ENCODE peak calls at places on chromosomes 2 and 18, in six cellular contexts. D, J, Z, Q, E and P are unnamed samples.
A peak's percentile ranks its signal among the peaks of the same experiment; 100 is the strongest.

GRCh38 chr2:236367791-236368289 is 103.6 kb upstream of the ASB18 start:
- DNase-seq in D (no peak), J (no peak), Z (peak; percentile 10), Q (no peak), E (no peak), P (no peak)

GRCh38 chr2:70472256-70472905 is 81.2 kb downstream of the TGFA start:
- DNase-seq in D (no peak), J (no peak), Z (no peak), Q (no peak), E (no peak), P (no peak)

GRCh38 chr2:196954001-196954400 is 27.5 kb upstream of the PGAP1 start:
- DNase-seq in D (no peak), J (no peak), Z (no peak), Q (no peak), E (no peak), P (no peak)

GRCh38 chr2:72112421-72112820 is 35.2 kb downstream of the CYP26B1 start:
- DNase-seq in D (no peak), J (no peak), Z (no peak), Q (no peak), E (no peak), P (no peak)

GRCh38 chr2:234027646-234028045 is 22.9 kb upstream of the SPP2 start:
- DNase-seq in D (no peak), J (no peak), Z (no peak), Q (no peak), E (no peak), P (no peak)

GRCh38 chr2:217331577-217332139 is 471.8 kb upstream of the TNP1 start:
- DNase-seq in D (peak; percentile 28), J (no peak), Z (peak; percentile 49), Q (peak; percentile 71), E (peak; percentile 26), P (no peak)

GRCh38 chr2:101109451-101110140 is 41.6 kb downstream of the TBC1D8 start:
- DNase-seq in D (no peak), J (peak; percentile 40), Z (no peak), Q (no peak), E (no peak), P (no peak)

GRCh38 chr18:57984490-57985109 is 59.4 kb upstream of the NEDD4L start:
- DNase-seq in D (no peak), J (no peak), Z (no peak), Q (no peak), E (no peak), P (no peak)

GRCh38 chr18:76359909-76360308 is 135.1 kb downstream of the ZNF516 start:
- DNase-seq in D (no peak), J (no peak), Z (no peak), Q (no peak), E (no peak), P (no peak)

GRCh38 chr2:152861349-152861942 is 143.0 kb downstream of the ARL6IP6 start:
- DNase-seq in D (peak; percentile 23), J (no peak), Z (peak; percentile 49), Q (peak; percentile 54), E (peak; percentile 21), P (no peak)

GRCh38 chr2:64812298-64812697 is 158.6 kb upstream of the SERTAD2 start:
- DNase-seq in D (no peak), J (no peak), Z (no peak), Q (no peak), E (no peak), P (no peak)

GRCh38 chr18:23992119-23992940 is 22.2 kb upstream of the TTC39C start:
- DNase-seq in D (peak; percentile 68), J (peak; percentile 50), Z (no peak), Q (no peak), E (peak; percentile 51), P (no peak)

GRCh38 chr2:121476714-121477113 is 54.0 kb upstream of the RNU4ATAC start:
- DNase-seq in D (no peak), J (no peak), Z (no peak), Q (no peak), E (no peak), P (no peak)

DNA sequence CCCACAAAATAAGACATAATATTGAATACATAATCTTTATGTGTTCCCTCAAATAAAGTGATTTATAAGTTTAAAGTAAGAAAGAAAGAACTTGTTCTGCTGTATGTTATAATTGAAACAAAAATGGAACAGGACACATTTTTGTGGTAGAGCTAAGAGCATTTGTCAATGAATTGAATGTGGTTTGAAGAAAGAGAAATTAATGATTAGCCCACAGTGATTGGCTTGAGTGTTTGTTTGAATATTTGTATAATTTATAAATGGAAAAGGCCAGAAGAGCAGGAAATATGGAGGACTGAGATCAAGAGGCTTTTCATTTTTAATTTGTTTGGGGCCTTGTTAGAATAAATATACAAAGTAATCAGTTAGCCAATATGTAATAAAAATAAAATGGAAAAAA is 395.1 kb upstream of the CDH19 start:
- DNase-seq in D (no peak), J (no peak), Z (no peak), Q (no peak), E (no peak), P (no peak)
- H3K9me3 ChIP-seq in D (no peaks in the 10 kb centered on the region), J (no peaks in the 10 kb centered on the region), Z (no peaks in the 10 kb centered on the region), Q (no peaks in the 10 kb centered on the region), E (no peaks in the 10 kb centered on the region), P (no peaks in the 10 kb centered on the region)

DNA sequence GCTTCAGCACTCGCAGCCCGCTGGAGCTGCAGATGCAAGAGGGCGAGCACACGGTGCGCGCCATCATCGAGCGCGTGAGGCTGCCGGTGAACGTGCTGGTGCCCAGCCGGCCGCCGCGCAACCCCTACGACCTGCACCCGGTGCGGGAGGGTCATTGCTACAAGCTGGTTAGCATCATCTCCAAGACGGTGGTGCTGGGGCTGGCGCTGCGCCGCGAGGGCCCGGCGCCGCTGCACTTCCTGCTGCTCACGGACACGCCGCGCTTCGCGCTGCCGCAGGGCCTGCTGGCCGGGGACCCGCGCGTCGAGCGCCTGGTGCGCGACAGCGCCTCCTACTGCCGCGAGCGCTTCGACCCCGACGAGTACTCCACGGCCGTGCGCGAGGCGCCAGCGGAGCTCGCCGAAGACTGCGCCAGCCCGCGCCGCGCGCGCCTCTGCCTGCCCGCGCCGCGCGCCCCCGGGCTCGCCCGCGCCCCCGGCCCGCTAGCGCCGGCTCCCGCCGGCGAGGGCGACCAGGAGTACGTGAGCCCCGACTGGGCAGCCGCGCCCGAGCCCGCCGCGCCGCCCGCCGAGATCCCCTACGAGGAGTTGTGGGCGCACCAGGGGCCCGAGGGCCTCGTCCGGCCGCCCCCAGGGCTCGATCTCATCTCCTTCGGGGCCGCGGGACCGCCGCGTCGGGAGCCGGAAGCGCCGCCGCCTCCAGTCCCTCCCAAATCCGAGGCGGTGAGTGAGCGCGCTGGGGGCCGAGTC is 11.8 kb downstream of the GAREM2 start:
- DNase-seq in D (peak; percentile 87), J (peak; percentile 90), Z (peak; percentile 74), Q (peak; percentile 93), E (peak; percentile 48), P (peak; percentile 91)
- TF ChIP-seq CTCF in D (peak; percentile 51), J (peak; percentile 68), Z (peak; percentile 69), Q (peak; percentile 61), E (peak; percentile 71), P (peak; percentile 58)

DNA sequence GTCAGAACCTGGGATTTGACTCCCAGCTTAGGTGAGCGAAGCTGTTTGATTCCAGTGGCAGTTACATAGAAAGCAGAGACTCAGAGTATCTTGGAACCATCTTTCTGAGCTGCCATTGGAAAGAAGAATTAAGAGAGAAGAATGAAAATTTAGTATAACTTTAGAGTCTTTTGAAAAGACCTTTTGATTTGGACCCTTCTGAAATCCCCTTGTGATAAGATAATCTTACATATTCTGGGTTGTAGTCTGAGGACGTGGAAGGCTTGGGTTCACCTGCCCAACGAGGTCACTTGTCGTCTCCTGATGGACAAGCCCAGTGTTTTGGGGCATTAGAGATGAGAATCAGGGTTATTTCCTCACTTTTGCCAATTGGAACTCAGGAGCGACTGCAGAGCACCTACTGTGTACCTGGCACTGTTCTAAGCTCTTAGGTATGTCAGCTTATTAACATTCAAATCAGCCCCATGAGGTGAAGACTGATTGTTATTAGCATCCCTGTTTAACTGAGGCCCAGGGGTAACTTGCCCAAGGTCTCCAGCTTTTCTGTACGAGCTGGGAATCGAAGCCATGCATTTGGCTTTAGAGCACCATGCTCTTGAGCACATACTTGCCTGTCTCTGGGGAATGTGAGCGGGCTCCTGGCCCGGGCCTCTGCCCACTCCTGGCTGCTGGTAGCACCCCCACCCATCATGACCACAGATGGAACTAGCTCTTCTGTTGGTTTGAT is 2.9 kb downstream of the HK2 start:
- DNase-seq in D (no peak), J (no peak), Z (peak; percentile 67), Q (no peak), E (no peak), P (no peak)
- H3K4me1 ChIP-seq in D (no peaks in the 10 kb centered on the region), J (peaks cover 64% of the 10 kb centered on the region), Z (peaks cover 21% of the 10 kb centered on the region), Q (peaks cover 11% of the 10 kb centered on the region), E (no peaks in the 10 kb centered on the region), P (peaks cover 20% of the 10 kb centered on the region)

DNA sequence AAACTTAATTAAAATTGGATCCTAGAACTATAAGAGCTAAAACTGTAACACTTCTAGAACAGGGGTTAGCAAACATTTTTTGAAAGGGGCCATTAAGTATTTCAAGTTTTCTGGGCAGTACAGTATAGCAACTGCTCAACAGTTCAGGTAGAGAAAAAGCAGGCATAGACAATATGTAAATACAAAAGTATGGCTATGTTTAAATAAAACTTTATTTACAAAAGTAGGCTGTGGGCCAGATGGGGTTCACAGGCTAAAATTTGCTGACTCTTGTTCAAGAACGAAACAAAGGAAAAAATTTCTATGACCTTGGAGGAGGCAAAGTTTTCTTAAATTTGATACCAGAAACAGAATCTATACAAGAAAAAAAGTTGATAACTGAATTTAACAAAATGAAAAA is 114.5 kb downstream of the MEMO1 start:
- DNase-seq in D (no peak), J (no peak), Z (no peak), Q (no peak), E (no peak), P (no peak)
- H3K9me3 ChIP-seq in D (no peaks in the 10 kb centered on the region), J (peaks cover 24% of the 10 kb centered on the region), Z (no peaks in the 10 kb centered on the region), Q (peaks cover 17% of the 10 kb centered on the region), E (no peaks in the 10 kb centered on the region), P (peaks cover 11% of the 10 kb centered on the region)